ENCODE peak calls at places on chromosomes 5 and 9, in eight cellular contexts. R is GM13977; W is HT1080; T is stimulated activated CD4-positive, alpha-beta T cell treated with anti-CD3 and anti-CD28 coated beads, Interleukin-2, amount 100 ng/mL, for 48 hours; S is AG08396; A is fibroblast of villous mesenchyme; U is WTC11; B is uterus. O is an unnamed sample.

GRCh38 chr9:72894342-72894741 is 58.5 kb downstream of the ALDH1A1 start:
- DNase-seq in U (no peak), T (no peak), W (peak), S (peak), B (no peak), A (no peak), R (no peak), O (no peak)

GRCh38 chr5:135578685-135579341 is at the start of gene CXCL14:
- DNase-seq in S (peak), B (no peak), W (no peak), T (peak), U (peak), A (peak), R (no peak), O (no peak)

GRCh38 chr5:145178667-145179523 is 656.2 kb downstream of the PRELID2 start:
- DNase-seq in T (no peak), W (no peak), U (no peak), A (no peak), S (no peak), B (no peak), R (no peak), O (no peak)

GRCh38 chr5:131536211-131536826 is 98.7 kb downstream of the RAPGEF6 start:
- DNase-seq in U (no peak), T (no peak), B (no peak), R (peak), W (peak), S (peak), A (peak), O (peak)

GRCh38 chr9:76374702-76375543 is 19.3 kb downstream of the RFK start:
- DNase-seq in R (no peak), W (peak), U (peak), T (no peak), B (peak), A (peak), S (peak), O (no peak)

GRCh38 chr9:112705773-112706427 is 12.0 kb downstream of the INIP start:
- DNase-seq in A (peak), W (no peak), T (no peak), S (no peak), R (no peak), U (peak), B (peak), O (no peak)

GRCh38 chr5:171092194-171092593 is 216.9 kb upstream of the TLX3 start:
- DNase-seq in B (no peak), T (no peak), R (no peak), U (no peak), A (peak), S (peak), W (peak), O (no peak)

GRCh38 chr5:94524841-94525697 is 93.3 kb downstream of the KIAA0825 start:
- DNase-seq in B (no peak), R (peak), W (peak), S (peak), A (peak), U (no peak), T (peak), O (no peak)

GRCh38 chr9:83070257-83070656 is 7.3 kb upstream of the RASEF start:
- DNase-seq in T (no peak), S (peak), U (no peak), W (peak), A (no peak), R (no peak), B (no peak), O (no peak)

GRCh38 chr5:93349613-93350012 is 231.4 kb downstream of the NR2F1-AS1 start:
- DNase-seq in S (no peak), R (no peak), U (no peak), T (no peak), A (no peak), B (no peak), W (peak), O (no peak)

GRCh38 chr5:138212828-138213160 is 329 bp downstream of the CDC23 start:
- DNase-seq in U (no peak), A (no peak), S (peak), R (peak), W (no peak), T (no peak), B (no peak), O (no peak)

GRCh38 chr5:76209297-76209696 is 126.1 kb downstream of the SV2C start:
- DNase-seq in B (no peak), W (no peak), A (no peak), T (no peak), U (no peak), S (no peak), R (no peak), O (no peak)

GRCh38 chr5:39427633-39428032 is 2.9 kb upstream of the DAB2 start:
- DNase-seq in R (no peak), A (no peak), T (no peak), B (no peak), S (no peak), W (no peak), U (no peak), O (no peak)

GRCh38 chr5:57582578-57583070 is 100.0 kb upstream of the ACTBL2 start:
- DNase-seq in B (no peak), W (no peak), S (no peak), U (no peak), T (no peak), R (no peak), A (no peak), O (no peak)

GRCh38 chr5:157049605-157050004 is 9.3 kb downstream of the HAVCR1 start:
- DNase-seq in T (no peak), R (no peak), B (no peak), S (peak), W (peak), A (peak), U (no peak), O (no peak)

GRCh38 chr9:123396007-123396511 is 40.1 kb downstream of the CRB2 start:
- DNase-seq in R (no peak), S (no peak), A (no peak), T (no peak), W (no peak), U (no peak), B (no peak), O (no peak)

GRCh38 chr5:108258001-108258400 is 123.9 kb downstream of the FBXL17 start:
- DNase-seq in R (no peak), B (no peak), W (no peak), U (no peak), S (no peak), T (no peak), A (no peak), O (no peak)

GRCh38 chr5:120852222-120852860 is 388.2 kb downstream of the PRR16 start:
- DNase-seq in A (no peak), U (peak), B (no peak), W (no peak), R (no peak), S (no peak), T (no peak), O (no peak)

GRCh38 chr5:135810188-135810943 is 24.1 kb upstream of the SLC25A48 start:
- DNase-seq in W (no peak), U (no peak), T (no peak), A (no peak), S (no peak), R (no peak), B (no peak), O (no peak)

GRCh38 chr5:164772122-164772521 is 1266.7 kb downstream of the MAT2B start:
- DNase-seq in U (no peak), A (no peak), W (no peak), R (no peak), T (no peak), B (no peak), S (no peak), O (no peak)

GRCh38 chr9:123400926-123401503 is 45.0 kb downstream of the CRB2 start:
- DNase-seq in W (no peak), U (no peak), A (no peak), S (no peak), B (no peak), R (no peak), T (no peak), O (no peak)

GRCh38 chr5:52801329-52801728 is 13.6 kb downstream of the ITGA1 start:
- DNase-seq in U (peak), S (no peak), W (no peak), B (no peak), T (no peak), R (no peak), A (peak), O (no peak)

GRCh38 chr9:109903515-109904138 is 123.6 kb downstream of the PALM2AKAP2 start:
- DNase-seq in T (peak), B (peak), A (peak), S (peak), W (peak), R (peak), U (peak), O (no peak)

GRCh38 chr9:26470287-26470686 is 422.3 kb downstream of the CAAP1 start:
- DNase-seq in T (no peak), A (no peak), U (no peak), W (no peak), S (no peak), B (no peak), R (no peak), O (no peak)

GRCh38 chr5:39437469-39437868 is 12.7 kb upstream of the DAB2 start:
- DNase-seq in R (no peak), S (no peak), A (peak), U (no peak), T (no peak), W (peak), B (no peak), O (no peak)

GRCh38 chr9:15416880-15417279 is 5.8 kb upstream of the SNAPC3 start:
- DNase-seq in U (peak), R (peak), T (no peak), A (peak), S (peak), W (no peak), B (peak), O (no peak)

GRCh38 chr5:130324953-130325671 is 420.8 kb downstream of the CHSY3 start:
- DNase-seq in R (no peak), U (no peak), A (peak), W (no peak), B (no peak), T (no peak), S (no peak), O (peak)

GRCh38 chr5:141877478-141878185 is 578 bp downstream of the PCDH1 start:
- DNase-seq in S (no peak), W (no peak), T (no peak), U (no peak), A (peak), B (peak), R (no peak), O (no peak)

GRCh38 chr9:99712214-99712613 is 109.5 kb upstream of the NR4A3 start:
- DNase-seq in T (no peak), R (no peak), B (no peak), S (no peak), W (no peak), U (no peak), A (no peak), O (no peak)

GRCh38 chr9:31597977-31598376 is 786.5 kb upstream of the ACO1 start:
- DNase-seq in B (no peak), A (no peak), W (peak), U (no peak), S (no peak), T (no peak), R (no peak), O (no peak)

GRCh38 chr9:14993061-14993800 is 83.0 kb upstream of the FREM1 start:
- DNase-seq in W (peak), T (peak), S (peak), R (no peak), B (peak), U (peak), A (peak), O (no peak)

O was measured in GM06990.